ENCODE peak calls at places on chromosome 4, in six cellular contexts. One of them, this sample, is unnamed.
A peak's percentile ranks its signal among the peaks of the same experiment; 100 is the strongest.

GRCh38 chr4:84750260-84750955 is 167.5 kb downstream of the CDS1 start:
- DNase-seq in body of pancreas: peak; percentile 16
- DNase-seq in IMR-90: peak; percentile 65
- DNase-seq in HCT116: peak; percentile 12
- DNase-seq in hepatocyte: peak; percentile 72
- DNase-seq in uterus: no peak
- DNase-seq in this sample: peak; percentile 7

GRCh38 chr4:165537028-165537648 is 158.3 kb downstream of the CPE start:
- DNase-seq in HCT116: peak; percentile 51
- DNase-seq in body of pancreas: peak; percentile 9
- DNase-seq in IMR-90: peak; percentile 39
- DNase-seq in uterus: no peak
- DNase-seq in hepatocyte: peak; percentile 76
- DNase-seq in this sample: no peak

GRCh38 chr4:150278206-150278605 is 200.0 kb downstream of the DCLK2 start:
- DNase-seq in IMR-90: no peak
- DNase-seq in HCT116: no peak
- DNase-seq in hepatocyte: no peak
- DNase-seq in body of pancreas: no peak
- DNase-seq in uterus: no peak
- DNase-seq in this sample: no peak

GRCh38 chr4:90084277-90084966 is 42.8 kb upstream of the CCSER1 start:
- DNase-seq in body of pancreas: no peak
- DNase-seq in IMR-90: no peak
- DNase-seq in hepatocyte: no peak
- DNase-seq in uterus: no peak
- DNase-seq in HCT116: no peak
- DNase-seq in this sample: no peak

GRCh38 chr4:111016416-111016815 is 393.5 kb upstream of the PITX2 start:
- DNase-seq in uterus: no peak
- DNase-seq in IMR-90: no peak
- DNase-seq in hepatocyte: no peak
- DNase-seq in HCT116: no peak
- DNase-seq in body of pancreas: no peak
- DNase-seq in this sample: no peak

GRCh38 chr4:125187221-125187620 is 127.5 kb upstream of the FAT4 start:
- DNase-seq in HCT116: no peak
- DNase-seq in body of pancreas: no peak
- DNase-seq in IMR-90: peak; percentile 75
- DNase-seq in uterus: no peak
- DNase-seq in hepatocyte: no peak
- DNase-seq in this sample: peak; percentile 13

GRCh38 chr4:104971458-104971857 is 175.2 kb upstream of the TET2 start:
- DNase-seq in hepatocyte: no peak
- DNase-seq in uterus: no peak
- DNase-seq in IMR-90: no peak
- DNase-seq in body of pancreas: no peak
- DNase-seq in HCT116: no peak
- DNase-seq in this sample: no peak

GRCh38 chr4:87911252-87911774 is 64.2 kb upstream of the SPP1 start:
- DNase-seq in body of pancreas: peak; percentile 23
- DNase-seq in uterus: no peak
- DNase-seq in IMR-90: no peak
- DNase-seq in HCT116: no peak
- DNase-seq in hepatocyte: no peak
- DNase-seq in this sample: no peak

GRCh38 chr4:2371765-2372487 is 46.5 kb downstream of the ZFYVE28 start:
- DNase-seq in HCT116: no peak
- DNase-seq in body of pancreas: no peak
- DNase-seq in uterus: no peak
- DNase-seq in IMR-90: no peak
- DNase-seq in hepatocyte: no peak
- DNase-seq in this sample: no peak

GRCh38 chr4:186942745-186943606 is 219.3 kb upstream of the FAT1 start:
- DNase-seq in HCT116: no peak
- DNase-seq in uterus: peak; percentile 26
- DNase-seq in hepatocyte: peak; percentile 59
- DNase-seq in body of pancreas: peak; percentile 70
- DNase-seq in IMR-90: peak; percentile 73
- DNase-seq in this sample: no peak

GRCh38 chr4:26576171-26576829 is 7.6 kb upstream of the TBC1D19 start:
- DNase-seq in hepatocyte: peak; percentile 39
- DNase-seq in body of pancreas: peak; percentile 21
- DNase-seq in HCT116: no peak
- DNase-seq in IMR-90: peak; percentile 62
- DNase-seq in uterus: no peak
- DNase-seq in this sample: no peak

GRCh38 chr4:147326581-147326980 is 154.3 kb upstream of the EDNRA start:
- DNase-seq in hepatocyte: no peak
- DNase-seq in IMR-90: peak; percentile 88
- DNase-seq in HCT116: no peak
- DNase-seq in uterus: no peak
- DNase-seq in body of pancreas: no peak
- DNase-seq in this sample: no peak

GRCh38 chr4:109015413-109015810 is 252.6 kb upstream of the ETNPPL start:
- DNase-seq in IMR-90: peak; percentile 18
- DNase-seq in hepatocyte: no peak
- DNase-seq in uterus: no peak
- DNase-seq in body of pancreas: no peak
- DNase-seq in HCT116: no peak
- DNase-seq in this sample: no peak

GRCh38 chr4:114265342-114265741 is 285.9 kb upstream of the ARSJ start:
- DNase-seq in HCT116: no peak
- DNase-seq in IMR-90: no peak
- DNase-seq in hepatocyte: no peak
- DNase-seq in uterus: no peak
- DNase-seq in body of pancreas: no peak
- DNase-seq in this sample: no peak

GRCh38 chr4:2793578-2793919 is 664 bp downstream of the SH3BP2 start:
- DNase-seq in uterus: peak; percentile 37
- DNase-seq in hepatocyte: peak; percentile 63
- DNase-seq in IMR-90: peak; percentile 57
- DNase-seq in HCT116: peak; percentile 12
- DNase-seq in body of pancreas: peak; percentile 50
- DNase-seq in this sample: no peak

GRCh38 chr4:75511841-75512240 is 2.4 kb downstream of the RCHY1 start:
- DNase-seq in body of pancreas: no peak
- DNase-seq in hepatocyte: no peak
- DNase-seq in HCT116: no peak
- DNase-seq in IMR-90: no peak
- DNase-seq in uterus: no peak
- DNase-seq in this sample: no peak

GRCh38 chr4:88964450-88964849 is 92.5 kb downstream of the FAM13A start:
- DNase-seq in hepatocyte: no peak
- DNase-seq in body of pancreas: no peak
- DNase-seq in uterus: no peak
- DNase-seq in HCT116: peak; percentile 3
- DNase-seq in IMR-90: peak; percentile 79
- DNase-seq in this sample: no peak

GRCh38 chr4:85774000-85774399 is 299.1 kb downstream of the ARHGAP24 start:
- DNase-seq in body of pancreas: no peak
- DNase-seq in hepatocyte: no peak
- DNase-seq in HCT116: no peak
- DNase-seq in uterus: no peak
- DNase-seq in IMR-90: no peak
- DNase-seq in this sample: no peak

GRCh38 chr4:152189451-152190179 is 346.3 kb downstream of the FBXW7 start:
- DNase-seq in HCT116: no peak
- DNase-seq in IMR-90: no peak
- DNase-seq in body of pancreas: no peak
- DNase-seq in uterus: no peak
- DNase-seq in hepatocyte: no peak
- DNase-seq in this sample: no peak

GRCh38 chr4:176377705-176378302 is 58.0 kb downstream of the SPCS3 start:
- DNase-seq in body of pancreas: no peak
- DNase-seq in uterus: no peak
- DNase-seq in IMR-90: peak; percentile 43
- DNase-seq in HCT116: peak; percentile 27
- DNase-seq in hepatocyte: peak; percentile 11
- DNase-seq in this sample: no peak

GRCh38 chr4:7663075-7663541 is 228.4 kb upstream of the PSAPL1 start:
- DNase-seq in HCT116: no peak
- DNase-seq in IMR-90: no peak
- DNase-seq in uterus: no peak
- DNase-seq in body of pancreas: no peak
- DNase-seq in hepatocyte: no peak
- DNase-seq in this sample: no peak

GRCh38 chr4:152115794-152116193 is 355.0 kb upstream of the GATB start:
- DNase-seq in body of pancreas: no peak
- DNase-seq in HCT116: no peak
- DNase-seq in uterus: no peak
- DNase-seq in hepatocyte: no peak
- DNase-seq in IMR-90: no peak
- DNase-seq in this sample: no peak

GRCh38 chr4:78644744-78645330 is 93.3 kb downstream of the ANXA3 start:
- DNase-seq in hepatocyte: peak; percentile 81
- DNase-seq in HCT116: peak; percentile 49
- DNase-seq in body of pancreas: peak; percentile 68
- DNase-seq in uterus: peak; percentile 47
- DNase-seq in IMR-90: peak; percentile 86
- DNase-seq in this sample: peak; percentile 56

GRCh38 chr4:30718889-30719252 is 1.3 kb upstream of the PCDH7 start:
- DNase-seq in HCT116: no peak
- DNase-seq in hepatocyte: peak; percentile 39
- DNase-seq in body of pancreas: no peak
- DNase-seq in uterus: no peak
- DNase-seq in IMR-90: peak; percentile 48
- DNase-seq in this sample: no peak

GRCh38 chr4:85391568-85392410 is 83.2 kb upstream of the ARHGAP24 start:
- DNase-seq in body of pancreas: no peak
- DNase-seq in IMR-90: no peak
- DNase-seq in HCT116: no peak
- DNase-seq in uterus: no peak
- DNase-seq in hepatocyte: no peak
- DNase-seq in this sample: no peak

GRCh38 chr4:139223682-139224317 is 46.8 kb upstream of the ELF2 start:
- DNase-seq in uterus: peak; percentile 35
- DNase-seq in body of pancreas: peak; percentile 13
- DNase-seq in hepatocyte: peak; percentile 14
- DNase-seq in HCT116: no peak
- DNase-seq in IMR-90: peak; percentile 76
- DNase-seq in this sample: no peak

DNA sequence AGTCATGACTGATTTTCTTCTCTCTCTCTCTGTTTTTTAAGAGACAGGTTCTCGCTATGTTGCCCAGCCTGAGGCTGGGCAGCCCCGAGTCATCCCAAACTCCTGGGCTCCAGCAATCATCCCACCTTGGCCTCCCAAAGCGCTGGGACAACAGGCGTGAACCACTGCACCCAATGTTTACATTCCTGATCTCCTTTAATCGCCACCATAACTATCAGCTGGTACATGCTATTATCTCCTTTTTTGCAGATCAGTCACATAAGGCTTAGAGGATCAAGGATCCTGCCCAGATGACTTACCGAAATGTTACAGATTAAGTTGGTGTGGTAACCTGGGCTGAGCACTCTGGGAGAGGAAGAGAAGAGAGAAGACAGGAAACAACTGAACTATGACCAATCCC is 1.5 kb upstream of the USP46 start:
- DNase-seq in body of pancreas: no peak
- DNase-seq in uterus: no peak
- DNase-seq in IMR-90: no peak
- DNase-seq in hepatocyte: peak; percentile 23
- DNase-seq in HCT116: no peak
- DNase-seq in this sample: no peak
- H3K4me3 ChIP-seq in body of pancreas: no peak overlapping the region
- H3K4me3 ChIP-seq in uterus: no peak overlapping the region
- H3K4me3 ChIP-seq in IMR-90: no peak overlapping the region
- H3K4me3 ChIP-seq in hepatocyte: peak overlapping the region; percentile 99
- H3K4me3 ChIP-seq in HCT116: peak overlapping the region; percentile 75
- H3K4me3 ChIP-seq in this sample: no peak overlapping the region

GRCh38 chr4:183118585-183118984 is 19.5 kb downstream of the WWC2 start:
- DNase-seq in body of pancreas: peak; percentile 47
- DNase-seq in hepatocyte: no peak
- DNase-seq in IMR-90: peak; percentile 87
- DNase-seq in HCT116: no peak
- DNase-seq in uterus: no peak
- DNase-seq in this sample: peak; percentile 42
- H3K27ac ChIP-seq in body of pancreas: peak overlapping the region; percentile 63
- H3K27ac ChIP-seq in hepatocyte: no peak overlapping the region
- H3K27ac ChIP-seq in IMR-90: no peak overlapping the region
- H3K27ac ChIP-seq in HCT116: no peak overlapping the region
- H3K27ac ChIP-seq in uterus: no peak overlapping the region
- H3K27ac ChIP-seq in this sample: peak overlapping the region; percentile 23

GRCh38 chr4:915041-915474 is 17.1 kb downstream of the GAK start:
- DNase-seq in uterus: no peak
- DNase-seq in HCT116: no peak
- DNase-seq in hepatocyte: no peak
- DNase-seq in IMR-90: no peak
- DNase-seq in body of pancreas: no peak
- DNase-seq in this sample: no peak

GRCh38 chr4:913280-913618 is 18.9 kb downstream of the GAK start:
- DNase-seq in body of pancreas: no peak
- DNase-seq in HCT116: no peak
- DNase-seq in uterus: no peak
- DNase-seq in hepatocyte: no peak
- DNase-seq in IMR-90: no peak
- DNase-seq in this sample: no peak

GRCh38 chr4:917466-917865 is 14.7 kb downstream of the GAK start:
- DNase-seq in HCT116: no peak
- DNase-seq in hepatocyte: no peak
- DNase-seq in IMR-90: no peak
- DNase-seq in body of pancreas: no peak
- DNase-seq in uterus: no peak
- DNase-seq in this sample: no peak

GRCh38 chr4:914531-914930 is 17.6 kb downstream of the GAK start:
- DNase-seq in hepatocyte: no peak
- DNase-seq in IMR-90: no peak
- DNase-seq in HCT116: no peak
- DNase-seq in body of pancreas: peak; percentile 2
- DNase-seq in uterus: no peak
- DNase-seq in this sample: no peak

GRCh38 chr4:915595-915994 is 16.5 kb downstream of the GAK start:
- DNase-seq in hepatocyte: no peak
- DNase-seq in body of pancreas: no peak
- DNase-seq in HCT116: no peak
- DNase-seq in uterus: no peak
- DNase-seq in IMR-90: peak; percentile 31
- DNase-seq in this sample: no peak
- H3K4me3 ChIP-seq in hepatocyte: no peak overlapping the region
- H3K4me3 ChIP-seq in body of pancreas: no peak overlapping the region
- H3K4me3 ChIP-seq in HCT116: no peak overlapping the region
- H3K4me3 ChIP-seq in uterus: peak overlapping the region; percentile 2
- H3K4me3 ChIP-seq in IMR-90: no peak overlapping the region
- H3K4me3 ChIP-seq in this sample: no peak overlapping the region

DNA sequence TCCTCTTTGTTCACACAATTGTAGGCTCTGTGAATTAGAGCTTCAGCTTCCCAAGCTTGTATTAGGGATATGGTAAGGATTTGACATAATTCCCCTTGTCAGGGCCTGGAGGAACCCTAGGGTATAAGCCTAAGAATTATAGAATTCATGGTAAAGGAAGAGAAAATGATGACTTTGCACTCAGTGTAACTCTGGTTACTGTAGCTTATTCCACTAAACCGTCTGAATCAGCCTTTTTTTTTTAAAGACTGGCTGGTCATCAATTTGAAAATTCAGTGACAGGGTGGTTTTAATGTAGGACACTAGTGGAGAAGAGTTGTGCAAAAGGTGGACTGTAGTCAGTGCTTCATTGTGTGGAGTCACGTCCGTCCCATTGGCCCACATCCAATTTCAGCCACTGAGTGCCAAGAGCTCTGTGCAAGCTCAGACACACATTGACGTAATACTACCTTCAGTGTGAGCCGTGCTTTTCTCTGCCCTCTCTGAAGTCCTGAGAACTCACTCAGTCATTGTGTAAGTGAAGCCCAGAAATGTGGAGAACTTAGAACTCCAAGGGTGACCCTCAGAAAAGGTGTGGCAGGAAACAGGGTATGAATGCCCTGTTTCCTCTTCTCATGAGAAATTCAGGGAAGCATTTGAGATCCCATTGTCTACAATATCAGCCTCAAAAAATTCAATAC is 449.8 kb downstream of the C4orf33 start:
- DNase-seq in body of pancreas: peak; percentile 83
- DNase-seq in hepatocyte: peak; percentile 49
- DNase-seq in uterus: peak; percentile 36
- DNase-seq in IMR-90: no peak
- DNase-seq in HCT116: no peak
- DNase-seq in this sample: no peak
- H3K27ac ChIP-seq in body of pancreas: no peak overlapping the region
- H3K27ac ChIP-seq in hepatocyte: no peak overlapping the region
- H3K27ac ChIP-seq in uterus: no peak overlapping the region
- H3K27ac ChIP-seq in IMR-90: no peak overlapping the region
- H3K27ac ChIP-seq in HCT116: no peak overlapping the region
- H3K27ac ChIP-seq in this sample: no peak overlapping the region

This sample was measured in AG04450.